ENCODE peak calls at places on chromosomes 2 and 18, in nine cellular contexts. B is breast epithelium, U is body of pancreas, Z is left ventricle myocardium inferior, R is tibial nerve, C is colonic mucosa, G is lung, I is sigmoid colon, H is pancreas. O is an unnamed sample.

GRCh38 chr18:74674487-74674886 is 76.8 kb downstream of the ZNF407 start:
- DNase-seq in B (no peak), U (no peak), Z (no peak), R (no peak), C (no peak), G (no peak), I (no peak), H (no peak), O (no peak)

GRCh38 chr2:64401501-64401880 is 52.5 kb upstream of the LGALSL start:
- DNase-seq in B (no peak), U (no peak), Z (no peak), R (no peak), C (peak; percentile 68), G (peak; percentile 46), I (no peak), H (no peak), O (no peak)

GRCh38 chr2:149278146-149278878 is 52.1 kb upstream of the LYPD6 start:
- DNase-seq in B (no peak), U (no peak), Z (no peak), R (no peak), C (no peak), G (no peak), I (no peak), H (no peak), O (no peak)

GRCh38 chr2:120177011-120177621 is 46.1 kb downstream of the TMEM185B start:
- DNase-seq in B (peak; percentile 21), U (peak; percentile 35), Z (peak; percentile 25), R (no peak), C (peak; percentile 28), G (peak; percentile 38), I (no peak), H (no peak), O (peak; percentile 93)

GRCh38 chr2:48483916-48484315 is 46.0 kb upstream of the STON1 start:
- DNase-seq in B (no peak), U (no peak), Z (no peak), R (no peak), C (no peak), G (no peak), I (no peak), H (no peak), O (peak; percentile 13)

GRCh38 chr2:231764752-231765151 is 16.3 kb downstream of the PDE6D start:
- DNase-seq in B (no peak), U (no peak), Z (no peak), R (no peak), C (no peak), G (no peak), I (no peak), H (no peak), O (no peak)

GRCh38 chr2:16650287-16651249 is 15.1 kb downstream of the CYRIA start:
- DNase-seq in B (no peak), U (no peak), Z (no peak), R (no peak), C (no peak), G (no peak), I (no peak), H (no peak), O (peak; percentile 33)

GRCh38 chr2:238241970-238242369 is 2.1 kb upstream of the HES6 start:
- DNase-seq in B (no peak), U (no peak), Z (no peak), R (no peak), C (no peak), G (no peak), I (no peak), H (no peak), O (no peak)

GRCh38 chr2:32715981-32716380 is 88.1 kb downstream of the TTC27 start:
- DNase-seq in B (no peak), U (no peak), Z (no peak), R (no peak), C (no peak), G (no peak), I (no peak), H (no peak), O (peak; percentile 76)

GRCh38 chr2:42566837-42567251 is 1.6 kb upstream of the MTA3 start:
- DNase-seq in B (no peak), U (no peak), Z (no peak), R (no peak), C (no peak), G (no peak), I (no peak), H (no peak), O (no peak)

GRCh38 chr2:28413152-28413895 is 20.7 kb downstream of the FOSL2 start:
- DNase-seq in B (no peak), U (no peak), Z (peak; percentile 48), R (no peak), C (peak; percentile 65), G (no peak), I (peak; percentile 73), H (peak; percentile 53), O (no peak)

GRCh38 chr2:33426666-33427231 is 49.7 kb upstream of the RASGRP3 start:
- DNase-seq in B (no peak), U (peak; percentile 63), Z (peak; percentile 45), R (no peak), C (no peak), G (peak; percentile 77), I (no peak), H (peak; percentile 56), O (peak; percentile 32)

GRCh38 chr18:1246827-1247226 is 342.2 kb downstream of the ADCYAP1 start:
- DNase-seq in B (no peak), U (no peak), Z (no peak), R (no peak), C (no peak), G (no peak), I (no peak), H (no peak), O (no peak)

GRCh38 chr2:220626603-220627002 is 945.5 kb downstream of the EPHA4 start:
- DNase-seq in B (no peak), U (no peak), Z (no peak), R (no peak), C (no peak), G (no peak), I (no peak), H (no peak), O (no peak)

GRCh38 chr2:102137138-102137537 is 5.4 kb upstream of the IL1R1 start:
- DNase-seq in B (no peak), U (no peak), Z (no peak), R (no peak), C (no peak), G (no peak), I (no peak), H (no peak), O (no peak)

GRCh38 chr2:162297925-162298552 is 20.4 kb downstream of the IFIH1 start:
- DNase-seq in B (no peak), U (peak; percentile 88), Z (no peak), R (peak; percentile 100), C (peak; percentile 85), G (peak; percentile 66), I (peak; percentile 70), H (no peak), O (peak; percentile 56)

DNA sequence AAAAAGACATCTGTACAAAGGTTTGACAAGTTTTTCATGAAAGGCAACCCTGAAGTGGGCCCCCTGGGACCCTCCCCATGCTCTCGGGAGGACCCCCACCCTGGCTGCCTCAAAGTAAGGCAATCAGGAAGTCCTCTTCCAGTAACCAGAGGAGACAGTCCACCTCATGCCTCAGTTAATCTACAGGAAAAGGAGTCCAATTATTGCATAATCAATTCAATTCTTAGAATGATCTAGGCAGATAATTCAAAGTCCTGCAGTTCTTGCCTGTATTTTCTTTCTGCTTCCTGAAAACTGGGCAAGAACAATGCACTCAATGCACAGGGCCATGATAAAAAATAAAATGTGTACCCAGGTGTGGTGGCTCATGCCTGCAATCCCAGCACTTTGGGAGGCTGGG is 69.7 kb downstream of the TBC1D8 start:
- DNase-seq in B (no peak), U (no peak), Z (no peak), R (no peak), C (no peak), G (no peak), I (no peak), H (no peak), O (no peak)
- TF ChIP-seq CTCF in B (no peak), U (no peak), Z (no peak), R (no peak), C (no peak), G (no peak), I (no peak), H (no peak), O (no peak)

DNA sequence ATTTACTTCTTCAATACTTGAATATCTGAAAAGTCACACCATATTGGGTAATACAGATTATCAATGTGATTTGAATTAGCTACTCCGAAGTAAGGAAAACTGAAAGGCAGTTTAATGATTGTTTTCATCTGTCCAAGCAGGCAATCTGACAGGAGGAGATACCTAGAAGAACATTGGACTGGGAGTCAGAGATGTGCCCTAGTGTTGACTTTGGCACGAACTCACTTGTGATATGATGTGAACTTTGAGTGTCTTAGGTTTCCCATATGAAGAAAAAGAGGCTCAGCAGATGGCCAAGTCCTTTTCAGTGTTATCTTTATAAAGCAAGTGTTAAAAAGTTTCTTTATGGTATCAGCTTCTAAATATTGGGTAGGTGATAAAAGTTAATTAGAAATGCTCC is 287.1 kb downstream of the MTX2 start:
- DNase-seq in B (no peak), U (no peak), Z (no peak), R (no peak), C (no peak), G (no peak), I (no peak), H (no peak), O (no peak)
- H3K27me3 ChIP-seq in B (peaks cover 10% of the 10 kb centered on the region), U (no peaks in the 10 kb centered on the region), Z (peaks cover 59% of the 10 kb centered on the region), R (peaks cover 31% of the 10 kb centered on the region), C (no peaks in the 10 kb centered on the region), G (no peaks in the 10 kb centered on the region), I (no peaks in the 10 kb centered on the region), H (no peaks in the 10 kb centered on the region), O (no peaks in the 10 kb centered on the region)

DNA sequence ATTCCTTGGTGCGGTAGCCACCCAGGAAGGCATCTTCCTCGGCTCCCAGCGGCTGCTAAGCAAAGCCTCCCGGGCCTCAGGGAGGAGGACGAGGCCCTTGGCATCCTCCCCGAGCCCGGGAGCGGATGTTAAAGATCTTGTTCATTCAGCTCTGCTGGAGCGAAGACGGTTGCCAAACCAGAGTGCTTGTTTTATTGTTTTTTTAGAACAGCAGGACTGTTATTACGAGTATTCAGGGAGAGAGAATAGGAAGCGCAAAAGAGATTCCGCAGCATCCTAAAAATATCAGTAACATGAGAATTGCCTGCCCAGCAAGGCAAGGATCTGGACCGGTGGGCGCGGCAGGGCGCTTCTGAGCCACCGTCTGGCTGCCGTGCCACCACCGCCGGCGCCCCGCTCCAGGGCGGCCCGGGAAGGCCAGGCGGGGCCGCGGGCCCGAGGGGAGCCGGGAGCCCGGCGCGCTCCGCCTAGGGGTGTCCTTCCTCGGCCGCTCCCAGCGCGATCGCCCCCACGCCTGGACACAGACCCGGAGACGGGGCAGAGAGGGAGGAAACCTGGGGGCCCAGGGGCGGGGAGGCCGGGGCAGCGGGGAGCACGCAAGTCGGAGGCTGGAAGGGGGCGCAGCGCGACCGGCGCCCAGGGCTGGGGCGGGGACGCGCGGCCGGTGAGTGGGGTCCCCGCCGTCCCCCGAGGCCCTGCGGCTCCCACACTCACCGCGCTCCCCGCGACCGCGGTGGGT is 850 bp downstream of the CYS1 start:
- DNase-seq in B (no peak), U (no peak), Z (peak; percentile 54), R (peak; percentile 32), C (no peak), G (no peak), I (peak; percentile 87), H (peak; percentile 77), O (peak; percentile 11)
- TF ChIP-seq CTCF in B (no peak), U (no peak), Z (no peak), R (no peak), C (no peak), G (no peak), I (no peak), H (no peak), O (no peak)

DNA sequence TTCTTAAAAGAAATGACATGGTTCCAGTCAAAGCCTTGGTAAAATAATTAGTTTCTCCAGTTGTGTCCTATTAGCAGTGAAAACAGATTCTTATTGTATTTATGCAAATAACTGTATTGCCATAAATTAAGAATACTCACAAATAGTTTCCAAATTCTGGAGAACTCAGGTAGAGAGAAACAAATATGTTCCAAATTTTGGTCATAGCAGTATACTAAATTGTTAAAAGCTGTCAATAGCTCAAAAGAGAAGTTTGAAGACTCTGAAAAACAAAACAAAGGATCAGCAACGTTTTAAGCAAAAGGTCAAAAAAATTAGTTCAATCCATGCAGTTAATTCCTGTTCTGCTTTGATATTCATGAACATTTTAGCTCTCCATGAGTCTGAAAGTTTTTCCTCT is 25.5 kb downstream of the ELMOD3 start:
- DNase-seq in B (no peak), U (no peak), Z (no peak), R (no peak), C (no peak), G (no peak), I (no peak), H (no peak), O (no peak)
- H3K27me3 ChIP-seq in B (no peaks in the 10 kb centered on the region), U (no peaks in the 10 kb centered on the region), Z (no peaks in the 10 kb centered on the region), R (no peaks in the 10 kb centered on the region), C (no peaks in the 10 kb centered on the region), G (no peaks in the 10 kb centered on the region), I (no peaks in the 10 kb centered on the region), H (no peaks in the 10 kb centered on the region), O (no peaks in the 10 kb centered on the region)

O was measured in foreskin keratinocyte.